ENCODE peak calls at places on chromosomes 4 and X, in eight cellular contexts. W, U, G, N, F, R, M and C are unnamed samples. For H3K36me3, the result is how much of the 10 kb centered on the place peaks cover.

GRCh38 chrX:103953353-103953752 is 9.1 kb upstream of the TMSB15B start:
- DNase-seq in F (no peak), G (no peak), R (no peak), W (no peak), U (no peak), N (no peak), M (no peak), C (no peak)

GRCh38 chr4:47669946-47670345 is 167.9 kb downstream of the CORIN start:
- DNase-seq in R (peak), N (no peak), M (no peak), W (no peak), G (no peak), U (no peak), F (no peak), C (no peak)

GRCh38 chr4:83569967-83570366 is 34.1 kb downstream of the GPAT3 start:
- DNase-seq in W (no peak), R (no peak), F (no peak), M (no peak), N (no peak), U (no peak), G (no peak), C (no peak)

GRCh38 chr4:41678086-41678485 is 70.4 kb downstream of the PHOX2B start:
- DNase-seq in R (peak), N (no peak), W (no peak), F (no peak), U (no peak), G (no peak), M (no peak), C (peak)

GRCh38 chr4:42632653-42633382 is 24.1 kb downstream of the ATP8A1 start:
- DNase-seq in N (no peak), F (no peak), G (no peak), M (no peak), R (no peak), U (no peak), W (no peak), C (no peak)

GRCh38 chr4:183100827-183101226 is 1.8 kb downstream of the WWC2 start:
- DNase-seq in U (no peak), W (no peak), R (no peak), G (no peak), F (no peak), N (no peak), M (no peak), C (peak)

GRCh38 chr4:187632260-187633010 is 363.1 kb upstream of the ZFP42 start:
- DNase-seq in M (no peak), R (peak), U (no peak), W (no peak), F (no peak), N (no peak), G (no peak), C (no peak)

GRCh38 chr4:27678027-27678426 is 817.4 kb downstream of the STIM2 start:
- DNase-seq in U (no peak), R (no peak), G (no peak), F (no peak), W (no peak), N (no peak), M (no peak), C (no peak)

GRCh38 chr4:176883108-176883550 is 90.4 kb upstream of the VEGFC start:
- DNase-seq in F (no peak), G (no peak), W (no peak), R (peak), N (no peak), M (no peak), U (no peak), C (no peak)

GRCh38 chr4:87009095-87009648 is 74.4 kb downstream of the AFF1 start:
- DNase-seq in R (no peak), U (no peak), G (peak), W (peak), N (no peak), M (no peak), F (no peak), C (no peak)

GRCh38 chr4:24778427-24779225 is 16.7 kb upstream of the SOD3 start:
- DNase-seq in U (no peak), G (no peak), M (no peak), N (no peak), W (peak), F (no peak), R (peak), C (no peak)

GRCh38 chrX:10851809-10852208 is 231.4 kb upstream of the MID1 start:
- DNase-seq in R (no peak), N (no peak), M (no peak), G (no peak), U (peak), F (no peak), W (no peak), C (no peak)

GRCh38 chrX:152635941-152636340 is 1.8 kb upstream of the GABRQ start:
- DNase-seq in N (no peak), M (no peak), R (peak), F (no peak), W (peak), G (no peak), U (peak), C (peak)

GRCh38 chrX:136397001-136397400 is 90.7 kb upstream of the BRS3 start:
- DNase-seq in M (no peak), N (no peak), U (no peak), W (no peak), G (no peak), R (no peak), F (no peak), C (no peak)

GRCh38 chr4:124111922-124112321 is 600.6 kb downstream of the ANKRD50 start:
- DNase-seq in R (peak), W (no peak), G (no peak), N (no peak), U (peak), F (no peak), M (no peak), C (peak)

GRCh38 chr4:136748165-136748564 is 784.1 kb downstream of the PCDH18 start:
- DNase-seq in R (no peak), N (no peak), M (no peak), W (no peak), F (no peak), U (no peak), G (no peak), C (no peak)

GRCh38 chrX:2458309-2458708 is 42.5 kb downstream of the DHRSX start:
- DNase-seq in W (no peak), F (no peak), M (no peak), G (no peak), R (no peak), U (no peak), N (no peak), C (no peak)

GRCh38 chr4:52838729-52839722 is 23.1 kb upstream of the RASL11B start:
- DNase-seq in F (no peak), U (no peak), W (no peak), G (no peak), R (no peak), N (no peak), M (no peak), C (no peak)

GRCh38 chrX:43121637-43122036 is 343.7 kb upstream of the PPP1R2C start:
- DNase-seq in R (no peak), G (no peak), W (no peak), U (no peak), M (no peak), N (no peak), F (no peak), C (no peak)

GRCh38 chr4:10104211-10104990 is 12.2 kb downstream of the WDR1 start:
- DNase-seq in G (no peak), F (no peak), R (no peak), U (no peak), M (no peak), N (no peak), W (no peak), C (no peak)

GRCh38 chrX:118603981-118604380 is 108.4 kb downstream of the DOCK11 start:
- DNase-seq in U (peak), M (no peak), W (peak), R (peak), N (peak), F (no peak), G (no peak), C (peak)

GRCh38 chrX:154374361-154375155 is at the start of gene FLNA:
- DNase-seq in G (no peak), F (no peak), U (peak), M (no peak), R (no peak), W (peak), N (no peak), C (peak)

GRCh38 chr4:87105101-87105852 is 115.1 kb downstream of the KLHL8 start:
- DNase-seq in G (no peak), N (no peak), R (no peak), W (no peak), F (no peak), U (no peak), M (no peak), C (no peak)

GRCh38 chr4:35105486-35105885 is 1138.8 kb downstream of the ARAP2 start:
- DNase-seq in G (no peak), R (no peak), N (no peak), M (no peak), U (no peak), F (no peak), W (no peak), C (no peak)

GRCh38 chr4:102328045-102328444 is 17.2 kb downstream of the SLC39A8 start:
- DNase-seq in G (no peak), W (no peak), M (no peak), N (no peak), F (no peak), U (no peak), R (no peak), C (no peak)

GRCh38 chr4:185019451-185020292 is 1.4 kb downstream of the HELT start:
- DNase-seq in U (no peak), M (no peak), N (no peak), F (no peak), R (no peak), G (no peak), W (no peak), C (no peak)

GRCh38 chr4:132383571-132384199 is 765.4 kb upstream of the PCDH10 start:
- DNase-seq in R (no peak), U (no peak), G (no peak), N (no peak), W (no peak), F (no peak), M (no peak), C (no peak)

GRCh38 chrX:40950546-40950945 is 134.7 kb upstream of the USP9X start:
- DNase-seq in F (no peak), G (no peak), R (no peak), N (no peak), W (no peak), M (no peak), U (no peak), C (no peak)

GRCh38 chr4:81963005-81963404 is 410.8 kb downstream of the HNRNPD start:
- DNase-seq in U (no peak), R (no peak), N (no peak), W (no peak), M (no peak), G (no peak), F (no peak), C (no peak)

GRCh38 chr4:83631066-83631465 is 95.2 kb downstream of the GPAT3 start:
- DNase-seq in R (peak), G (no peak), M (no peak), W (no peak), U (no peak), F (no peak), N (no peak), C (no peak)

GRCh38 chrX:51891821-51892551 is 1.4 kb upstream of the MAGED1 start:
- DNase-seq in M (no peak), G (peak), R (peak), U (no peak), W (no peak), F (no peak), N (no peak), C (peak)

GRCh38 chr4:25180524-25181131 is 20.4 kb upstream of the SEPSECS start:
- DNase-seq in U (peak), F (no peak), N (no peak), W (peak), R (peak), G (peak), M (no peak), C (no peak)

GRCh38 chr4:111937368-111937767 is 207.9 kb upstream of the FAM241A start:
- DNase-seq in N (no peak), F (no peak), G (no peak), R (peak), W (no peak), U (no peak), M (no peak), C (no peak)

GRCh38 chrX:129781134-129782014 is 1.6 kb downstream of the SASH3 start:
- DNase-seq in U (no peak), R (no peak), W (peak), F (no peak), G (peak), M (peak), N (peak), C (no peak)

GRCh38 chrX:31420711-31421151 is 348.9 kb upstream of the FTHL17 start:
- DNase-seq in M (no peak), G (no peak), R (peak), U (no peak), W (no peak), N (no peak), F (no peak), C (no peak)

GRCh38 chr4:175560628-175561027 is 251.4 kb downstream of the GPM6A start:
- DNase-seq in U (no peak), G (no peak), W (no peak), N (no peak), R (peak), F (no peak), M (no peak), C (no peak)

GRCh38 chrX:154369453-154370299 is 4.8 kb downstream of the FLNA start:
- DNase-seq in G (peak), W (peak), N (peak), U (peak), F (peak), R (peak), M (peak), C (peak)

GRCh38 chr4:8297691-8298485 is 28.3 kb downstream of the HTRA3 start:
- DNase-seq in F (peak), W (peak), G (no peak), U (no peak), R (no peak), M (peak), N (no peak), C (no peak)

GRCh38 chrX:47644557-47645091 is 5.7 kb downstream of the ELK1 start:
- DNase-seq in F (no peak), W (no peak), G (no peak), R (peak), N (no peak), U (peak), M (no peak), C (no peak)

GRCh38 chr4:168908093-168908492 is 102.0 kb downstream of the CBR4 start:
- DNase-seq in R (peak), U (no peak), N (no peak), F (no peak), W (no peak), M (no peak), G (no peak), C (peak)
- H3K36me3 ChIP-seq in R (under half), U (under half), N (under half), F (under half), W (under half), M (under half), G (under half), C (half or more)

GRCh38 chr4:84685105-84685504 is 102.2 kb downstream of the CDS1 start:
- DNase-seq in N (no peak), F (no peak), G (no peak), R (no peak), W (no peak), U (no peak), M (no peak), C (no peak)

GRCh38 chr4:84691170-84691691 is 108.3 kb downstream of the CDS1 start:
- DNase-seq in M (no peak), U (peak), F (no peak), N (no peak), W (no peak), R (peak), G (no peak), C (peak)

GRCh38 chr4:84691800-84692199 is 108.9 kb downstream of the CDS1 start:
- DNase-seq in W (no peak), U (no peak), F (no peak), M (no peak), G (no peak), R (no peak), N (no peak), C (no peak)

GRCh38 chr4:84690481-84690880 is 107.6 kb downstream of the CDS1 start:
- DNase-seq in F (no peak), N (no peak), G (no peak), U (no peak), M (no peak), W (no peak), R (peak), C (no peak)

DNA sequence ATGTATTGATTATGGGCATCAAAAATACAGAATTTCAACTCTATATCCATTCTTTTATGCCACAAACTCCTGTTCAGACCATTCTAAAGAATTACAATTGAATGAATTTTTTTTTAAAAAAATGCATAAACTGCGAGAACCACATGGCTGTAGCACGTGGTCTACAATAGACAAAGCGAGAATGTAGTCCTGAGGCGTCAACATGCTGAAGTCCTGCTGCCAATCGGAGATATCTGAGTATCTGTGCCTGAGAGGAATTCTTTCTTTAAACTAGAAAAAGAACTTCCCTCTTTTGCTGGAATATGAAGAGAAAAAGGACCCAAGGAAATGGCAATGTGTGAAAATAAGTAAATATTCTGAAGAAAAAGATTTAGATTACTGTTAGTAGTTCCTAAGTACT is 105.7 kb downstream of the CDS1 start:
- DNase-seq in G (no peak), R (no peak), W (no peak), F (no peak), M (no peak), U (no peak), N (no peak), C (no peak)
- H3K36me3 ChIP-seq in G (half or more), R (under half), W (under half), F (half or more), M (half or more), U (under half), N (under half), C (half or more)

GRCh38 chr4:76168688-76169087 is 20.5 kb upstream of the NUP54 start:
- DNase-seq in M (no peak), N (no peak), G (no peak), R (no peak), W (no peak), F (no peak), U (no peak), C (no peak)
- H3K36me3 ChIP-seq in M (half or more), N (under half), G (half or more), R (under half), W (under half), F (half or more), U (under half), C (under half)

GRCh38 chr4:143431526-143432257 is 81.8 kb upstream of the SMARCA5 start:
- DNase-seq in M (no peak), U (no peak), W (no peak), G (no peak), F (no peak), N (no peak), R (no peak), C (no peak)

GRCh38 chr4:143437937-143438336 is 75.6 kb upstream of the SMARCA5 start:
- DNase-seq in M (no peak), U (no peak), F (no peak), G (no peak), R (no peak), W (no peak), N (no peak), C (no peak)

GRCh38 chr4:143437476-143437875 is 76.0 kb upstream of the SMARCA5 start:
- DNase-seq in W (no peak), F (no peak), N (no peak), U (no peak), R (no peak), M (no peak), G (no peak), C (no peak)

GRCh38 chr4:143432258-143432591 is 81.3 kb upstream of the SMARCA5 start:
- DNase-seq in W (no peak), F (no peak), G (no peak), R (no peak), M (no peak), U (no peak), N (no peak), C (no peak)

GRCh38 chr4:143433231-143433630 is 80.3 kb upstream of the SMARCA5 start:
- DNase-seq in U (no peak), W (no peak), F (no peak), N (no peak), G (no peak), M (no peak), R (no peak), C (no peak)
- H3K36me3 ChIP-seq in U (under half), W (under half), F (under half), N (under half), G (under half), M (under half), R (under half), C (under half)

DNA sequence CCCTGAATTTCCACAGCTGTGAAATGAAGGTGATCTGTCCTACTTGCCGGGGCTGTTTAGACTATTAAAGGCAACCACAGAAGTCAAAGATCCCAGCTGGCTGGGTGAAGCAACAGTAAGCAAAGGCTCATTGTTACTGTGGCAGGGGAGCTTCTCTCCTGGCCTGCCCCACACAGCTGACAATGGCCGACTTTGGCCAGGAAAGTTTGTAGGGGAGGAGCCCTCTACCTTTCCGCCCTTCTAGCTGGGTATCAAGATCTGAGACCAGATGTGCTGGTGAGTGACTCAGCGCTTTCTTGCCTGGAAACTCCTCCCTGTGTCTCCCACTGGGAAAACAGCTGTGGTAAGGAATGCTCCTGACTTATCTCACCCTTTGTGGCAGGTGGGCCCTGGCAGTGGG is 21.1 kb downstream of the RASSF6 start:
- DNase-seq in G (no peak), R (peak), W (peak), U (peak), N (no peak), F (no peak), M (no peak), C (peak)
- H3K36me3 ChIP-seq in G (under half), R (under half), W (under half), U (under half), N (under half), F (under half), M (under half), C (under half)

DNA sequence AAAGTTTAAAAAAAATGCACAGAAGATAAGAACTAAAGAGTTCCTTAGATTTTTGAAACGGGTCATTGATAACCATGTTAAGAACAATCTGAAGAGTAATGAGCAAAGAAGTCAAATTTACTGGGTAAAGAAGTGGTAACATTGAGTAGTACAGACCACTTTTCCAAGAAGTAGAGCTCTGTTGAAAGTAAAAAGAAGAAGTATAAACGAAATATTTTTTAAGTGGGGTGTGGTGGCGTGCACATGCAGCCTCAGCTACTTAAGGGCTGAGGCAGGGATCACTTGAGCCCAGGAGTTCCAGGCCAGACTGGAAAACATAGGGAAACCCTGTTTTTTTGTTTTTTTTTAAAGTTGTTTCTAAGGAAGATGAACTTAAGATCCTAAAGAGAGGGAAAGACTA is 68.5 kb downstream of the UBA6 start:
- DNase-seq in W (no peak), R (no peak), F (no peak), G (no peak), U (no peak), N (no peak), M (no peak), C (no peak)
- H3K36me3 ChIP-seq in W (under half), R (under half), F (half or more), G (half or more), U (half or more), N (under half), M (half or more), C (under half)